ENCODE peak calls at places on chromosomes 13 and 19, in four cellular contexts. One of them, this sample, is unnamed.

GRCh38 chr19:51777570-51778460 is 16.8 kb downstream of the FPR2 start:
- DNase-seq in neural crest cell: peak
- DNase-seq in AG04450: peak
- DNase-seq in ovary: peak
- DNase-seq in this sample: peak

GRCh38 chr19:33416307-33417215 is 43.1 kb downstream of the CEBPG start:
- DNase-seq in neural crest cell: peak
- DNase-seq in AG04450: no peak
- DNase-seq in ovary: peak
- DNase-seq in this sample: peak

GRCh38 chr13:30963794-30964193 is 31.3 kb downstream of the TEX26 start:
- DNase-seq in neural crest cell: no peak
- DNase-seq in AG04450: no peak
- DNase-seq in ovary: no peak
- DNase-seq in this sample: no peak

GRCh38 chr19:50264483-50265186 is 61.2 kb downstream of the MYH14 start:
- DNase-seq in neural crest cell: no peak
- DNase-seq in AG04450: no peak
- DNase-seq in ovary: no peak
- DNase-seq in this sample: no peak

GRCh38 chr19:50785329-50785922 is 4.8 kb upstream of the ACP4 start:
- DNase-seq in neural crest cell: no peak
- DNase-seq in AG04450: no peak
- DNase-seq in ovary: no peak
- DNase-seq in this sample: no peak

GRCh38 chr19:8659905-8660304 is 29.5 kb downstream of the NFILZ start:
- DNase-seq in neural crest cell: no peak
- DNase-seq in AG04450: no peak
- DNase-seq in ovary: no peak
- DNase-seq in this sample: no peak

GRCh38 chr19:52176574-52176973 is 5.2 kb upstream of the ZNF836 start:
- DNase-seq in neural crest cell: no peak
- DNase-seq in AG04450: no peak
- DNase-seq in ovary: no peak
- DNase-seq in this sample: no peak

GRCh38 chr19:18029617-18030338 is 21.8 kb downstream of the ARRDC2 start:
- DNase-seq in neural crest cell: no peak
- DNase-seq in AG04450: no peak
- DNase-seq in ovary: no peak
- DNase-seq in this sample: peak

GRCh38 chr19:16830679-16831078 is 1.5 kb downstream of the SIN3B start:
- DNase-seq in neural crest cell: no peak
- DNase-seq in AG04450: no peak
- DNase-seq in ovary: no peak
- DNase-seq in this sample: no peak

GRCh38 chr13:78029891-78030290 is 111.3 kb upstream of the EDNRB start:
- DNase-seq in neural crest cell: no peak
- DNase-seq in AG04450: no peak
- DNase-seq in ovary: no peak
- DNase-seq in this sample: no peak

GRCh38 chr13:43991773-43992201 is 112.1 kb downstream of the LACC1 start:
- DNase-seq in neural crest cell: no peak
- DNase-seq in AG04450: no peak
- DNase-seq in ovary: no peak
- DNase-seq in this sample: no peak

GRCh38 chr13:31968473-31968872 is 63.1 kb upstream of the FRY start:
- DNase-seq in neural crest cell: no peak
- DNase-seq in AG04450: no peak
- DNase-seq in ovary: no peak
- DNase-seq in this sample: no peak

GRCh38 chr13:74883834-74884233 is 598.1 kb downstream of the TBC1D4 start:
- DNase-seq in neural crest cell: no peak
- DNase-seq in AG04450: no peak
- DNase-seq in ovary: no peak
- DNase-seq in this sample: no peak

This sample was measured in NCI-H1092 treated with DMSO at 0.1 percent for 48 hours.